ENCODE peak calls at places on chromosomes 5 and 9, in nine cellular contexts. A, D, E, M, K, I, P, Q and T are unnamed samples.

GRCh38 chr5:95619096-95619495 is 791 bp upstream of the GPR150 start:
- DNase-seq in K (no peak), A (peak; percentile 72), D (no peak), Q (no peak), I (no peak), M (no peak), E (peak; percentile 86), P (no peak), T (no peak)

GRCh38 chr9:121388140-121388925 is 18.3 kb upstream of the STOM start:
- DNase-seq in D (no peak), P (no peak), E (no peak), A (no peak), M (no peak), K (no peak), Q (no peak), I (no peak), T (no peak)

GRCh38 chr9:136806067-136806466 is 1.7 kb upstream of the RABL6 start:
- DNase-seq in M (no peak), D (no peak), Q (peak; percentile 13), E (no peak), P (no peak), K (peak; percentile 40), I (no peak), A (no peak), T (no peak)

GRCh38 chr5:77957-78804 is 13.8 kb upstream of the PLEKHG4B start:
- DNase-seq in K (peak; percentile 36), M (peak; percentile 62), D (peak; percentile 20), Q (peak; percentile 49), A (no peak), I (peak; percentile 34), E (peak; percentile 12), P (no peak), T (no peak)

GRCh38 chr5:90475436-90475980 is 844 bp downstream of the POLR3G start:
- DNase-seq in Q (no peak), D (no peak), E (no peak), P (no peak), K (no peak), I (no peak), M (no peak), A (no peak), T (no peak)

GRCh38 chr9:105438136-105438839 is 9.5 kb upstream of the FSD1L start:
- DNase-seq in E (peak; percentile 82), A (peak; percentile 56), Q (no peak), D (peak; percentile 85), M (no peak), I (no peak), K (no peak), P (no peak), T (no peak)

GRCh38 chr9:113427629-113428028 is 17.1 kb downstream of the C9orf43 start:
- DNase-seq in M (no peak), I (no peak), E (peak; percentile 76), K (no peak), D (peak; percentile 62), A (peak; percentile 46), P (peak; percentile 36), Q (no peak), T (no peak)

GRCh38 chr9:110284211-110284849 is 28.0 kb upstream of the TXN start:
- DNase-seq in P (peak; percentile 58), A (no peak), D (no peak), E (no peak), K (no peak), Q (no peak), M (no peak), I (no peak), T (no peak)

GRCh38 chr5:163565931-163566608 is 60.7 kb downstream of the MAT2B start:
- DNase-seq in Q (no peak), M (no peak), D (peak; percentile 43), I (no peak), A (peak; percentile 30), P (peak; percentile 23), E (peak; percentile 32), K (peak; percentile 53), T (no peak)

GRCh38 chr5:148372883-148373282 is 10.9 kb upstream of the FBXO38 start:
- DNase-seq in D (no peak), I (no peak), A (no peak), Q (no peak), M (no peak), K (no peak), E (no peak), P (peak; percentile 62), T (no peak)

GRCh38 chr5:154866841-154867240 is 8.4 kb downstream of the CNOT8 start:
- DNase-seq in K (no peak), E (no peak), D (peak; percentile 17), P (no peak), M (no peak), A (no peak), I (no peak), Q (no peak), T (no peak)

GRCh38 chr5:154873791-154874331 is 15.4 kb downstream of the CNOT8 start:
- DNase-seq in E (no peak), K (no peak), P (no peak), M (no peak), A (no peak), D (no peak), Q (no peak), I (no peak), T (no peak)

GRCh38 chr5:154871732-154872131 is 13.3 kb downstream of the CNOT8 start:
- DNase-seq in I (no peak), K (no peak), E (no peak), A (no peak), D (no peak), P (no peak), M (no peak), Q (no peak), T (no peak)

GRCh38 chr5:154865466-154866184 is 7.2 kb downstream of the CNOT8 start:
- DNase-seq in P (no peak), K (no peak), I (no peak), Q (no peak), M (no peak), E (peak; percentile 25), A (no peak), D (no peak), T (no peak)

GRCh38 chr5:154868702-154869101 is 10.3 kb downstream of the CNOT8 start:
- DNase-seq in D (no peak), M (no peak), A (no peak), K (no peak), I (no peak), Q (no peak), E (no peak), P (no peak), T (no peak)
- TF ChIP-seq CTCF in D (no peak), M (no peak), A (no peak), K (no peak), I (no peak), Q (no peak), E (no peak), P (peak; percentile 39), T (no peak)

GRCh38 chr9:85610074-85610855 is 131.5 kb downstream of the AGTPBP1 start:
- DNase-seq in Q (no peak), E (peak; percentile 90), P (peak; percentile 53), I (peak; percentile 61), M (no peak), K (no peak), A (peak; percentile 91), D (peak; percentile 89), T (peak; percentile 59)
- H3K4me3 ChIP-seq in Q (peak overlapping the region; percentile 49), E (peak overlapping the region; percentile 33), P (peak overlapping the region; percentile 29), I (peak overlapping the region; percentile 3), M (peak overlapping the region; percentile 38), K (no peak overlapping the region), A (peak overlapping the region; percentile 60), D (peak overlapping the region; percentile 32), T (no peak overlapping the region)

DNA sequence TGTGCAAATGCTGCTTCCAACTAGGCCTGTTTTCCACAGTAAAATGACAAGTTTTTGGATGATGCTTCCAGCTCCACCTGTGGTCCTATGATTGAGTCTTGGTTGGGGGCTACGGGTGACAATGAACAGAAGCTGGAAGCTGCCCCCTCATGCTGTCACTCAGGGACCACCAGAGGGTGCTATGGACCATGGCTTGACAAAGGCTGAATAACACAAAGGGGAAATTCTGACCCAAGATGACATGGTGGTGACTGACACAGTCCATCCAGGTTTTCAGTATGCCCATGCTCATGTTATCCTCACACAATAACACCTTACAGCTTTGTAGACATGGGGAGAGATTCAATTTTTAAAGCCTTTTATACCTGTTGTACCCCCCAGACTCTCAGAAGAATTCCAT is 23.9 kb upstream of the SAP30L start:
- DNase-seq in M (no peak), Q (no peak), A (no peak), E (peak; percentile 33), K (no peak), I (no peak), P (no peak), D (peak; percentile 16), T (no peak)
- TF ChIP-seq CTCF in M (no peak), Q (peak; percentile 52), A (peak; percentile 32), E (peak; percentile 54), K (no peak), I (peak; percentile 54), P (peak; percentile 42), D (peak; percentile 52), T (peak; percentile 57)

GRCh38 chr5:80964491-80964890 is 4.3 kb downstream of the RASGRF2 start:
- DNase-seq in P (no peak), K (no peak), M (no peak), E (no peak), I (no peak), D (peak; percentile 67), Q (no peak), A (no peak), T (no peak)

GRCh38 chr5:80963966-80964481 is 3.9 kb downstream of the RASGRF2 start:
- DNase-seq in P (no peak), K (no peak), I (no peak), D (peak; percentile 69), M (no peak), A (peak; percentile 52), Q (no peak), E (peak; percentile 21), T (no peak)

GRCh38 chr5:80961376-80962281 is 1.5 kb downstream of the RASGRF2 start:
- DNase-seq in E (no peak), I (no peak), D (peak; percentile 47), Q (no peak), K (no peak), A (no peak), P (no peak), M (no peak), T (no peak)

GRCh38 chr5:80963521-80963895 is 3.3 kb downstream of the RASGRF2 start:
- DNase-seq in P (no peak), D (no peak), I (no peak), E (no peak), Q (no peak), A (no peak), K (no peak), M (no peak), T (no peak)

DNA sequence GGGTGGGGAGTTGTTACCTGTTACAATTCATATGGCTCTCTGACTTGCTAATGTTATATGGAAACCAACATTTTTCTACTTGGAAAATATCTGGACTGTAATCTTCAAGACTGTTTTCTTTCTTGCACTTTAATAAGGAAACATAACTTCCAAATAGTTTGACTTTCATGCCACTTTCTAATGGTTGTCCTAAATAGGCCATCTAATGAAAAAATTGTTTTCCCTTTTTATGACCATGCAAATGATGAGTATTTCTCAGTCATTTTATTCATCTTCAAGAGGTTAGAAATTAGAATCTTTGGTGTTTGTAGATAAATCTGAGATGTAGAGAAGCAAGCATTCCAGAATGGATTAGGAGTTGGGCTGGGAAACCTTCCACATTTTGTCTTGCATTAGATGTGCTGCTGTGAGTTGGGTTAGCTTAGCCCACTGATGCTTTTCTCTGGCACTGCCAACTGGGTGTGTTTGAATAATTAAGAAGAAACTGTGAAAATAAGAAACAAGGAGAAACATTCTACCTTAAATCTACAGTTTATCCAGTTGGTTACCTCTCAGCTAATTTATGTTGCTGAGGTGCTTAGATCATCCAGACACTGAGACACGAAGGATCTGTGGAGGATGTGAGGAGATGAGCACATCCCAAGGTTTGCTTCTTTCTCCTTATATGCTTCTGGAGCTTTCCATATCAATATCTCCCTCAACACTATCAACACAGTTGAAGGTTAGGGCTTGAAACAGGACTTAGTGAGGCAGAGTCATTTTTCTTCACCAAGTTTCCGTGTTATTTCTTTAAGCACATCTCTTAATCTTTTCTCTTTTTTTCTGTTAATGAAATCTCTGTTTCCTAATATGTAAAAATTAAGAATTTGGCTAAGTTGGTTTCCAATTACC is 2.7 kb downstream of the RASGRF2 start:
- DNase-seq in E (no peak), A (no peak), I (no peak), M (no peak), D (peak; percentile 19), P (no peak), K (no peak), Q (no peak), T (no peak)
- H3K4me3 ChIP-seq in E (no peak overlapping the region), A (no peak overlapping the region), I (no peak overlapping the region), M (no peak overlapping the region), D (no peak overlapping the region), P (no peak overlapping the region), K (no peak overlapping the region), Q (peak overlapping the region; percentile 73), T (no peak overlapping the region)